ENCODE peak calls at places on chromosome X, in eight cellular contexts. G is cardiac fibroblast; X is neural crest cell; J is stimulated activated naive CD8-positive, alpha-beta T cell treated with anti-CD3 and anti-CD28 coated beads, Interleukin-15, amount 100 ng/mL, for 72 hours; H is NCI-H1436; D is SK-N-SH; U is activated T-cell treated with anti-CD3 and anti-CD28 coated beads, Interleukin-2, amount 50 U/mL, for 72 hours; C is WTC11. V is an unnamed sample.

GRCh38 chrX:103513067-103513466 is 6.2 kb downstream of the RAB40A start:
- DNase-seq in G (no peak), X (no peak), U (no peak), C (no peak), D (no peak), H (no peak), J (no peak), V (no peak)

GRCh38 chrX:51802917-51803688 is 59.9 kb downstream of the GSPT2 start:
- DNase-seq in C (peak), U (peak), X (peak), D (peak), J (peak), G (peak), H (peak), V (peak)

GRCh38 chrX:77740376-77740905 is 45.6 kb downstream of the ATRX start:
- DNase-seq in X (no peak), H (no peak), G (no peak), U (no peak), D (no peak), J (no peak), C (no peak), V (no peak)

GRCh38 chrX:103806862-103807474 is 25.1 kb downstream of the RAB9B start:
- DNase-seq in X (no peak), H (no peak), U (no peak), D (no peak), C (no peak), G (no peak), J (no peak), V (no peak)

GRCh38 chrX:72269671-72270251 is 7.3 kb downstream of the RPS4X start:
- DNase-seq in U (no peak), C (no peak), X (no peak), H (no peak), D (no peak), G (peak), J (peak), V (no peak)

GRCh38 chrX:110851780-110852179 is 56.2 kb upstream of the CHRDL1 start:
- DNase-seq in C (peak), D (no peak), U (no peak), J (no peak), X (no peak), H (no peak), G (peak), V (no peak)

GRCh38 chrX:47802589-47802988 is 34.1 kb upstream of the ZNF81 start:
- DNase-seq in D (no peak), J (no peak), G (peak), H (no peak), C (no peak), U (no peak), X (no peak), V (no peak)

GRCh38 chrX:9312922-9313867 is 151.7 kb upstream of the TBL1X start:
- DNase-seq in D (peak), H (peak), C (peak), J (peak), G (peak), U (peak), X (peak), V (peak)

GRCh38 chrX:18983711-18984380 is at the start of gene PHKA2:
- DNase-seq in H (no peak), U (peak), C (peak), J (no peak), G (peak), D (peak), X (peak), V (no peak)

GRCh38 chrX:132101799-132102198 is 26.0 kb downstream of the FRMD7 start:
- DNase-seq in C (no peak), D (no peak), H (no peak), G (no peak), J (no peak), U (no peak), X (no peak), V (no peak)

V was measured in GM18507.